ENCODE peak calls at places on chromosomes 6 and 20, in eight cellular contexts. X, Q, R, L, H, F, D and Z are unnamed samples.

GRCh38 chr20:58312836-58313235 is 3.3 kb downstream of the RAB22A start:
- DNase-seq in H (peak; percentile 4), R (no peak), D (no peak), X (no peak), F (no peak), L (no peak), Q (no peak), Z (peak; percentile 91)

GRCh38 chr6:127481628-127482027 is 22.4 kb upstream of the KIAA0408 start:
- DNase-seq in F (peak; percentile 82), H (peak; percentile 85), X (no peak), R (peak; percentile 68), L (no peak), D (no peak), Q (peak; percentile 48), Z (no peak)

GRCh38 chr6:163709693-163710092 is 295.2 kb downstream of the QKI start:
- DNase-seq in D (no peak), X (no peak), F (no peak), R (no peak), L (no peak), Q (no peak), H (no peak), Z (no peak)

GRCh38 chr20:23782366-23782983 is 31.7 kb upstream of the CST1 start:
- DNase-seq in L (no peak), X (no peak), H (no peak), R (peak; percentile 2), F (no peak), Q (peak; percentile 21), D (no peak), Z (no peak)

GRCh38 chr6:122609881-122610689 is at the start of gene PKIB:
- DNase-seq in F (peak; percentile 71), X (peak; percentile 84), L (peak; percentile 28), H (peak; percentile 90), R (peak; percentile 51), Q (peak; percentile 78), D (peak; percentile 65), Z (peak; percentile 34)

GRCh38 chr20:47681977-47682812 is 103.1 kb downstream of the SULF2 start:
- DNase-seq in F (peak; percentile 17), D (no peak), L (peak; percentile 93), H (no peak), X (peak; percentile 61), Q (peak; percentile 98), R (no peak), Z (no peak)

GRCh38 chr20:50152394-50153152 is 950 bp downstream of the PEDS1 start:
- DNase-seq in R (no peak), F (no peak), X (no peak), H (no peak), Q (no peak), L (no peak), D (no peak), Z (no peak)

GRCh38 chr6:1507251-1507650 is 102.5 kb upstream of the FOXC1 start:
- DNase-seq in Q (no peak), L (no peak), R (no peak), H (no peak), F (no peak), D (no peak), X (no peak), Z (no peak)

GRCh38 chr6:154012852-154013251 is 26.2 kb upstream of the OPRM1 start:
- DNase-seq in H (no peak), D (no peak), L (no peak), R (no peak), F (no peak), Q (no peak), X (no peak), Z (no peak)

GRCh38 chr6:25012657-25013056 is 76.9 kb upstream of the RIPOR2 start:
- DNase-seq in R (peak; percentile 83), L (peak; percentile 50), X (no peak), D (no peak), F (peak; percentile 79), H (peak; percentile 62), Q (peak; percentile 56), Z (no peak)

GRCh38 chr20:40564997-40565680 is 123.9 kb downstream of the MAFB start:
- DNase-seq in H (peak; percentile 80), R (peak; percentile 51), F (peak; percentile 82), X (no peak), L (no peak), D (no peak), Q (no peak), Z (peak; percentile 48)

GRCh38 chr6:151374024-151374423 is 17.3 kb downstream of the ZBTB2 start:
- DNase-seq in Q (peak; percentile 47), R (no peak), X (no peak), H (no peak), L (no peak), F (no peak), D (no peak), Z (no peak)

GRCh38 chr6:87483929-87484328 is 11.2 kb downstream of the SLC35A1 start:
- DNase-seq in H (peak; percentile 57), R (peak; percentile 43), D (no peak), L (no peak), X (no peak), Q (peak; percentile 31), F (peak; percentile 68), Z (no peak)

GRCh38 chr6:3628143-3628840 is 123.2 kb downstream of the PXDC1 start:
- DNase-seq in Q (peak; percentile 40), D (peak; percentile 72), H (no peak), X (no peak), F (peak; percentile 53), R (no peak), L (no peak), Z (no peak)